ENCODE peak calls at places on chromosomes 7 and 10, in four cellular contexts. O is activated CD8-positive, alpha-beta memory T cell treated with anti-CD3 and anti-CD28 coated beads for 24 hours; F is H7; H is amniotic epithelial cell. Y is an unnamed sample.

GRCh38 chr7:158741294-158741666 is 36.7 kb upstream of the NCAPG2 start:
- DNase-seq in O (peak; percentile 53), F (no peak), H (no peak), Y (no peak)

GRCh38 chr10:20976891-20977684 is 80.0 kb upstream of the NEBL start:
- DNase-seq in H (no peak), O (no peak), F (no peak), Y (no peak)

GRCh38 chr10:90920986-90921643 is at the start of gene ANKRD1:
- DNase-seq in O (no peak), F (peak; percentile 15), H (peak; percentile 92), Y (peak; percentile 80)

GRCh38 chr10:123548779-123549178 is 117.4 kb upstream of the GPR26 start:
- DNase-seq in O (no peak), H (no peak), F (no peak), Y (no peak)

GRCh38 chr7:26348234-26348851 is 56.7 kb downstream of the SNX10 start:
- DNase-seq in O (no peak), H (no peak), F (no peak), Y (no peak)

GRCh38 chr7:37961251-37961650 is 40.8 kb downstream of the EPDR1 start:
- DNase-seq in O (no peak), F (no peak), H (no peak), Y (no peak)

GRCh38 chr10:28777911-28778310 is 100.6 kb downstream of the BAMBI start:
- DNase-seq in O (no peak), H (peak; percentile 60), F (no peak), Y (no peak)

GRCh38 chr7:49781996-49782395 is 8.6 kb downstream of the VWC2 start:
- DNase-seq in F (no peak), O (no peak), H (no peak), Y (no peak)

GRCh38 chr10:63683223-63683622 is 162.0 kb downstream of the REEP3 start:
- DNase-seq in F (no peak), O (no peak), H (peak; percentile 24), Y (no peak)

GRCh38 chr7:44538093-44538797 is 2.9 kb downstream of the NPC1L1 start:
- DNase-seq in O (no peak), H (no peak), F (no peak), Y (no peak)

GRCh38 chr10:10007972-10008371 is 1009.7 kb upstream of the CELF2 start:
- DNase-seq in O (no peak), H (peak; percentile 4), F (no peak), Y (peak; percentile 11)

GRCh38 chr10:32055478-32056135 is 618 bp downstream of the KIF5B start:
- DNase-seq in F (peak; percentile 79), O (peak; percentile 89), H (peak; percentile 67), Y (peak; percentile 77)

GRCh38 chr7:28784166-28784870 is 173.8 kb downstream of the TRIL start:
- DNase-seq in F (no peak), H (peak; percentile 71), O (no peak), Y (no peak)

GRCh38 chr7:50339990-50340500 is 35.5 kb downstream of the IKZF1 start:
- DNase-seq in O (no peak), H (no peak), F (peak; percentile 29), Y (no peak)

GRCh38 chr10:113523071-113523470 is 29.8 kb upstream of the HABP2 start:
- DNase-seq in O (no peak), F (no peak), H (no peak), Y (no peak)

GRCh38 chr7:29921404-29922010 is 68.1 kb downstream of the SCRN1 start:
- DNase-seq in O (peak; percentile 65), F (peak; percentile 77), H (peak; percentile 59), Y (peak; percentile 74)

GRCh38 chr7:77348371-77348813 is 67.8 kb downstream of the GSAP start:
- DNase-seq in F (no peak), O (no peak), H (peak; percentile 76), Y (no peak)

GRCh38 chr7:74572301-74573090 is 85.0 kb upstream of the GTF2I start:
- DNase-seq in F (peak; percentile 33), H (no peak), O (no peak), Y (no peak)

Y was measured in RKO.